ENCODE peak calls at places on chromosomes 2 and 18, in five cellular contexts. M is hepatocyte, Y is skeletal muscle cell, V is HL-60, E is GM23338. H is an unnamed sample.

GRCh38 chr2:101152195-101153076 is 1.3 kb upstream of the TBC1D8 start:
- DNase-seq in M (peak; percentile 63), Y (no peak), V (peak; percentile 71), E (peak; percentile 76), H (peak; percentile 78)

GRCh38 chr2:61762292-61762691 is 91.6 kb downstream of the FAM161A start:
- DNase-seq in M (no peak), Y (no peak), V (no peak), E (no peak), H (no peak)

GRCh38 chr2:23436346-23437099 is 51.5 kb downstream of the KLHL29 start:
- DNase-seq in M (no peak), Y (no peak), V (no peak), E (peak; percentile 54), H (no peak)

GRCh38 chr2:240219208-240219890 is 78.9 kb upstream of the OTOS start:
- DNase-seq in M (no peak), Y (no peak), V (no peak), E (no peak), H (peak; percentile 3)

GRCh38 chr2:52597361-52597760 is 1170.2 kb upstream of the CHAC2 start:
- DNase-seq in M (no peak), Y (peak; percentile 58), V (no peak), E (no peak), H (no peak)

GRCh38 chr2:206936456-206937222 is 2.7 kb upstream of the CPO start:
- DNase-seq in M (no peak), Y (no peak), V (no peak), E (no peak), H (no peak)

GRCh38 chr18:58861353-58861752 is 3.3 kb upstream of the ZNF532 start:
- DNase-seq in M (no peak), Y (no peak), V (no peak), E (peak; percentile 68), H (no peak)

GRCh38 chr2:147327636-147328035 is 517.2 kb upstream of the ACVR2A start:
- DNase-seq in M (no peak), Y (no peak), V (no peak), E (no peak), H (no peak)

GRCh38 chr2:128584296-128584900 is 265.7 kb upstream of the HS6ST1 start:
- DNase-seq in M (no peak), Y (peak; percentile 83), V (no peak), E (no peak), H (no peak)

GRCh38 chr2:180520206-180520605 is 460.2 kb upstream of the UBE2E3 start:
- DNase-seq in M (peak; percentile 30), Y (no peak), V (no peak), E (no peak), H (no peak)

GRCh38 chr2:218659988-218660358 is 490 bp downstream of the BCS1L start:
- DNase-seq in M (no peak), Y (no peak), V (no peak), E (no peak), H (no peak)

GRCh38 chr2:191166111-191166755 is 15.4 kb upstream of the STAT4 start:
- DNase-seq in M (peak; percentile 38), Y (peak; percentile 86), V (no peak), E (no peak), H (no peak)

GRCh38 chr2:162062559-162062958 is 11.5 kb downstream of the DPP4 start:
- DNase-seq in M (no peak), Y (no peak), V (no peak), E (peak; percentile 28), H (no peak)

GRCh38 chr2:164690361-164690760 is 69.1 kb upstream of the GRB14 start:
- DNase-seq in M (no peak), Y (no peak), V (no peak), E (no peak), H (no peak)

DNA sequence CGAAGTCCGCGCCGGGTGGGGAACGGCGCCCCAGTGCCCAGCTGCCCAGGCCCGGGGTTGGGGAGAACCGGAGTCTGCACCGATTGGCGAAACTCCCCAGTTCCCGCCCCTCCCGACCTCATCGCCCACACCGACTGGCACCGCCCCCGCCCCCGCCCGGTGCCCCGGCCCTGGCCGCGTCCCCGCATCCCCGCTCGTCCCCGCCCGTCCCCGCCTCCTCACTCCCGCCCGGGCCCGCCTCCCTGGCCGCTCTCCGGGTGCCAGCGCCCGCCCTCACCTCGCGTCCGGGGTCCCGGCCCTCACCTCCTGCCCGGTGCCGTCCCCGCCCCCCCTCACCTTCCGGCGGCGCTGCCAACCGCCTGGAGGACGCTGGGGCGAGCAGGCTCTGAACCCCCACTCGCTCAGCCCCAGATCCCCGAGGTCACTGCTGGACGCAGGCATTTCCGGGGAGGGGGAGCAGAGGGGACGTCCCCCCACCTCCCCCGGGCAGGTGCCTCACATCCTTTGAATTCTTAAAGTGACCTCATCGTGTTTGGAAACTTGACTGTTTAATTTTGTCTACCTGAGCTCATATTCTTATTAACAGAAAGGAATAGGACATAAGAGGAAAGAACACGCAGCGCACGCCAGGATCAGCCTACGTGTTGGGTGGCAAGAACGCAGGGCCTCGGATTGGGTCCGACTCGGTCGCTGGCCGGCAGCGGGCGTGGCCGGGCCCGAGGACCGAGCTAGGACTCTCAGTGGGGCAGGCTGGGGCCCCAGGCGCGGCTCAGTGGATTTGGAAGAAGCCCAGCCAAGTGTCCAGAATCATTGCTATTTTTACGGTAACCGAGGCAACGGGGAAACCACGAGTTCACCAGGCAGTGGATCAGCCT is at the start of gene FAM110C:
- DNase-seq in M (peak; percentile 80), Y (no peak), V (no peak), E (peak; percentile 84), H (peak; percentile 5)
- H3K4me3 ChIP-seq in M (peak within 1 kb of the TSS; percentile 79), Y (peak within 1 kb of the TSS; percentile 24), V (no peak within 1 kb of the TSS), E (peak within 1 kb of the TSS; percentile 68), H (peak within 1 kb of the TSS; percentile 55)

GRCh38 chr2:98383166-98383565 is 36.9 kb downstream of the CNGA3 start:
- DNase-seq in M (no peak), Y (no peak), V (no peak), E (no peak), H (no peak)
- H3K4me3 ChIP-seq in M (no peak overlapping the region), Y (no peak overlapping the region), V (no peak overlapping the region), E (no peak overlapping the region), H (no peak overlapping the region)

GRCh38 chr2:127199223-127199622 is 20.9 kb downstream of the CYP27C1 start:
- DNase-seq in M (no peak), Y (no peak), V (no peak), E (no peak), H (no peak)
- H3K4me3 ChIP-seq in M (no peak overlapping the region), Y (no peak overlapping the region), V (no peak overlapping the region), E (no peak overlapping the region), H (no peak overlapping the region)

GRCh38 chr2:231393149-231394131 is 2.1 kb upstream of the B3GNT7 start:
- DNase-seq in M (no peak), Y (no peak), V (no peak), E (peak; percentile 83), H (no peak)
- H3K4me3 ChIP-seq in M (no peak overlapping the region), Y (no peak overlapping the region), V (no peak overlapping the region), E (no peak overlapping the region), H (no peak overlapping the region)

GRCh38 chr2:176091329-176092258 is 927 bp upstream of the HOXD13 start:
- DNase-seq in M (no peak), Y (no peak), V (no peak), E (peak; percentile 45), H (no peak)

GRCh38 chr2:176090870-176091269 is 1.7 kb upstream of the HOXD13 start:
- DNase-seq in M (no peak), Y (no peak), V (no peak), E (peak; percentile 11), H (no peak)

GRCh38 chr2:176093145-176093888 is 796 bp downstream of the HOXD13 start:
- DNase-seq in M (peak; percentile 49), Y (no peak), V (no peak), E (no peak), H (no peak)

GRCh38 chr2:176093889-176094232 is 1.3 kb downstream of the HOXD13 start:
- DNase-seq in M (no peak), Y (no peak), V (no peak), E (no peak), H (no peak)

GRCh38 chr2:176092270-176093144 is at the start of gene HOXD13:
- DNase-seq in M (peak; percentile 87), Y (no peak), V (no peak), E (peak; percentile 88), H (no peak)
- H3K4me3 ChIP-seq in M (peak within 1 kb of the TSS; percentile 57), Y (peak within 1 kb of the TSS; percentile 8), V (peak within 1 kb of the TSS; percentile 13), E (peak within 1 kb of the TSS; percentile 47), H (no peak within 1 kb of the TSS)

H was measured in dorsolateral prefrontal cortex.